ENCODE peak calls at places on chromosomes 12 and 14, in four cellular contexts. One of them, this sample, is unnamed.

GRCh38 chr14:95222151-95222631 is 64.9 kb upstream of the DICER1 start:
- DNase-seq in MM.1S: no peak
- DNase-seq in endothelial cell of umbilical vein: no peak
- DNase-seq in PC-3: peak; percentile 5
- DNase-seq in this sample: no peak

GRCh38 chr14:81990312-81990761 is 456.7 kb upstream of the SEL1L start:
- DNase-seq in MM.1S: peak; percentile 36
- DNase-seq in endothelial cell of umbilical vein: peak; percentile 46
- DNase-seq in PC-3: peak; percentile 66
- DNase-seq in this sample: no peak

GRCh38 chr12:104273503-104273902 is 30.0 kb upstream of the EID3 start:
- DNase-seq in MM.1S: no peak
- DNase-seq in endothelial cell of umbilical vein: no peak
- DNase-seq in PC-3: no peak
- DNase-seq in this sample: no peak

GRCh38 chr14:105315941-105316562 is 1.5 kb downstream of the PACS2 start:
- DNase-seq in MM.1S: no peak
- DNase-seq in endothelial cell of umbilical vein: no peak
- DNase-seq in PC-3: peak; percentile 30
- DNase-seq in this sample: no peak

GRCh38 chr12:113244015-113244983 is 23.0 kb downstream of the TPCN1 start:
- DNase-seq in MM.1S: no peak
- DNase-seq in endothelial cell of umbilical vein: peak; percentile 75
- DNase-seq in PC-3: peak; percentile 86
- DNase-seq in this sample: peak; percentile 84

GRCh38 chr14:52922059-52922458 is 28.8 kb downstream of the FERMT2 start:
- DNase-seq in MM.1S: no peak
- DNase-seq in endothelial cell of umbilical vein: no peak
- DNase-seq in PC-3: no peak
- DNase-seq in this sample: no peak

GRCh38 chr12:105214670-105215375 is 21.2 kb downstream of the APPL2 start:
- DNase-seq in MM.1S: no peak
- DNase-seq in endothelial cell of umbilical vein: peak; percentile 45
- DNase-seq in PC-3: peak; percentile 100
- DNase-seq in this sample: no peak

GRCh38 chr14:38873923-38874612 is 229.0 kb downstream of the SEC23A start:
- DNase-seq in MM.1S: peak; percentile 9
- DNase-seq in endothelial cell of umbilical vein: peak; percentile 30
- DNase-seq in PC-3: no peak
- DNase-seq in this sample: no peak

GRCh38 chr14:23528555-23528954 is 23.0 kb downstream of the ZFHX2 start:
- DNase-seq in MM.1S: no peak
- DNase-seq in endothelial cell of umbilical vein: no peak
- DNase-seq in PC-3: peak; percentile 22
- DNase-seq in this sample: no peak

GRCh38 chr14:35956376-35957000 is 130.3 kb downstream of the BRMS1L start:
- DNase-seq in MM.1S: no peak
- DNase-seq in endothelial cell of umbilical vein: no peak
- DNase-seq in PC-3: no peak
- DNase-seq in this sample: no peak

GRCh38 chr14:25041484-25041883 is 8.5 kb downstream of the STXBP6 start:
- DNase-seq in MM.1S: no peak
- DNase-seq in endothelial cell of umbilical vein: no peak
- DNase-seq in PC-3: no peak
- DNase-seq in this sample: no peak

GRCh38 chr12:49776413-49776812 is 35.1 kb downstream of the TMBIM6 start:
- DNase-seq in MM.1S: peak; percentile 57
- DNase-seq in endothelial cell of umbilical vein: peak; percentile 68
- DNase-seq in PC-3: peak; percentile 76
- DNase-seq in this sample: peak; percentile 78

GRCh38 chr14:31271648-31272047 is 64.1 kb upstream of the HECTD1 start:
- DNase-seq in MM.1S: no peak
- DNase-seq in endothelial cell of umbilical vein: no peak
- DNase-seq in PC-3: no peak
- DNase-seq in this sample: no peak

GRCh38 chr14:73237219-73237785 is at the start of gene PAPLN:
- DNase-seq in MM.1S: no peak
- DNase-seq in endothelial cell of umbilical vein: no peak
- DNase-seq in PC-3: peak; percentile 29
- DNase-seq in this sample: no peak

GRCh38 chr12:78793491-78793890 is 71.1 kb upstream of the SYT1 start:
- DNase-seq in MM.1S: no peak
- DNase-seq in endothelial cell of umbilical vein: no peak
- DNase-seq in PC-3: no peak
- DNase-seq in this sample: no peak

GRCh38 chr12:57548488-57548887 is 1.4 kb upstream of the KIF5A start:
- DNase-seq in MM.1S: no peak
- DNase-seq in endothelial cell of umbilical vein: no peak
- DNase-seq in PC-3: no peak
- DNase-seq in this sample: no peak

GRCh38 chr12:89064780-89065179 is 287.5 kb downstream of the DUSP6 start:
- DNase-seq in MM.1S: no peak
- DNase-seq in endothelial cell of umbilical vein: no peak
- DNase-seq in PC-3: peak; percentile 96
- DNase-seq in this sample: no peak

GRCh38 chr12:121238086-121238485 is 28.2 kb downstream of the P2RX4 start:
- DNase-seq in MM.1S: no peak
- DNase-seq in endothelial cell of umbilical vein: no peak
- DNase-seq in PC-3: no peak
- DNase-seq in this sample: no peak

GRCh38 chr14:35352274-35353233 is 52.0 kb downstream of the NFKBIA start:
- DNase-seq in MM.1S: no peak
- DNase-seq in endothelial cell of umbilical vein: no peak
- DNase-seq in PC-3: no peak
- DNase-seq in this sample: no peak

GRCh38 chr12:53232641-53233538 is 881 bp upstream of the RARG start:
- DNase-seq in MM.1S: peak; percentile 63
- DNase-seq in endothelial cell of umbilical vein: no peak
- DNase-seq in PC-3: peak; percentile 49
- DNase-seq in this sample: peak; percentile 75

GRCh38 chr12:116650062-116650461 is 87.8 kb downstream of the SPRING1 start:
- DNase-seq in MM.1S: no peak
- DNase-seq in endothelial cell of umbilical vein: no peak
- DNase-seq in PC-3: no peak
- DNase-seq in this sample: no peak

GRCh38 chr12:97446895-97447294 is 15.7 kb upstream of the RMST start:
- DNase-seq in MM.1S: no peak
- DNase-seq in endothelial cell of umbilical vein: no peak
- DNase-seq in PC-3: no peak
- DNase-seq in this sample: no peak

GRCh38 chr12:65313704-65314317 is 35.3 kb downstream of the MSRB3 start:
- DNase-seq in MM.1S: peak; percentile 15
- DNase-seq in endothelial cell of umbilical vein: peak; percentile 48
- DNase-seq in PC-3: peak; percentile 79
- DNase-seq in this sample: no peak

GRCh38 chr12:15558915-15559528 is 230.2 kb downstream of the EPS8 start:
- DNase-seq in MM.1S: no peak
- DNase-seq in endothelial cell of umbilical vein: no peak
- DNase-seq in PC-3: peak; percentile 73
- DNase-seq in this sample: no peak

GRCh38 chr12:72275551-72275950 is 3.4 kb downstream of the TRHDE start:
- DNase-seq in MM.1S: no peak
- DNase-seq in endothelial cell of umbilical vein: no peak
- DNase-seq in PC-3: no peak
- DNase-seq in this sample: no peak

GRCh38 chr12:26701604-26702215 is 131.3 kb downstream of the ITPR2 start:
- DNase-seq in MM.1S: peak; percentile 35
- DNase-seq in endothelial cell of umbilical vein: peak; percentile 65
- DNase-seq in PC-3: peak; percentile 80
- DNase-seq in this sample: no peak

GRCh38 chr12:44015333-44015941 is 179.6 kb downstream of the TMEM117 start:
- DNase-seq in MM.1S: peak; percentile 73
- DNase-seq in endothelial cell of umbilical vein: peak; percentile 56
- DNase-seq in PC-3: peak; percentile 79
- DNase-seq in this sample: no peak

GRCh38 chr14:77067632-77068514 is 30.2 kb upstream of the CIPC start:
- DNase-seq in MM.1S: peak; percentile 36
- DNase-seq in endothelial cell of umbilical vein: peak; percentile 61
- DNase-seq in PC-3: peak; percentile 95
- DNase-seq in this sample: peak; percentile 85

GRCh38 chr14:52716160-52716559 is 9.2 kb downstream of the PSMC6 start:
- DNase-seq in MM.1S: no peak
- DNase-seq in endothelial cell of umbilical vein: no peak
- DNase-seq in PC-3: no peak
- DNase-seq in this sample: no peak

GRCh38 chr12:43282106-43282505 is 269.9 kb downstream of the ADAMTS20 start:
- DNase-seq in MM.1S: peak; percentile 32
- DNase-seq in endothelial cell of umbilical vein: peak; percentile 72
- DNase-seq in PC-3: peak; percentile 58
- DNase-seq in this sample: no peak

GRCh38 chr12:58302487-58303011 is 361.2 kb downstream of the ATP23 start:
- DNase-seq in MM.1S: no peak
- DNase-seq in endothelial cell of umbilical vein: peak; percentile 37
- DNase-seq in PC-3: peak; percentile 88
- DNase-seq in this sample: no peak

GRCh38 chr12:27229367-27229766 is 14.7 kb upstream of the STK38L start:
- DNase-seq in MM.1S: no peak
- DNase-seq in endothelial cell of umbilical vein: no peak
- DNase-seq in PC-3: no peak
- DNase-seq in this sample: no peak

GRCh38 chr12:7899755-7900154 is 27.0 kb upstream of the SLC2A14 start:
- DNase-seq in MM.1S: no peak
- DNase-seq in endothelial cell of umbilical vein: no peak
- DNase-seq in PC-3: peak; percentile 55
- DNase-seq in this sample: peak; percentile 35

GRCh38 chr12:56300644-56301464 is 724 bp upstream of the CS start:
- DNase-seq in MM.1S: peak; percentile 17
- DNase-seq in endothelial cell of umbilical vein: no peak
- DNase-seq in PC-3: no peak
- DNase-seq in this sample: no peak

GRCh38 chr12:5948696-5949095 is 3.6 kb upstream of the ANO2 start:
- DNase-seq in MM.1S: no peak
- DNase-seq in endothelial cell of umbilical vein: no peak
- DNase-seq in PC-3: no peak
- DNase-seq in this sample: no peak

GRCh38 chr12:5809586-5809985 is 135.5 kb downstream of the ANO2 start:
- DNase-seq in MM.1S: no peak
- DNase-seq in endothelial cell of umbilical vein: no peak
- DNase-seq in PC-3: peak; percentile 17
- DNase-seq in this sample: no peak

GRCh38 chr14:99590746-99591555 is 13.1 kb downstream of the CCDC85C start:
- DNase-seq in MM.1S: no peak
- DNase-seq in endothelial cell of umbilical vein: peak; percentile 85
- DNase-seq in PC-3: no peak
- DNase-seq in this sample: no peak
- H3K27ac ChIP-seq in MM.1S: no peak overlapping the region
- H3K27ac ChIP-seq in endothelial cell of umbilical vein: no peak overlapping the region
- H3K27ac ChIP-seq in PC-3: no peak overlapping the region
- H3K27ac ChIP-seq in this sample: no peak overlapping the region

GRCh38 chr12:93179792-93180191 is 197.9 kb upstream of the NUDT4 start:
- DNase-seq in MM.1S: no peak
- DNase-seq in endothelial cell of umbilical vein: no peak
- DNase-seq in PC-3: no peak
- DNase-seq in this sample: no peak

GRCh38 chr12:93176610-93177126 is 201.1 kb upstream of the NUDT4 start:
- DNase-seq in MM.1S: no peak
- DNase-seq in endothelial cell of umbilical vein: peak; percentile 22
- DNase-seq in PC-3: no peak
- DNase-seq in this sample: no peak

GRCh38 chr12:93178154-93178878 is 199.4 kb upstream of the NUDT4 start:
- DNase-seq in MM.1S: no peak
- DNase-seq in endothelial cell of umbilical vein: peak; percentile 21
- DNase-seq in PC-3: no peak
- DNase-seq in this sample: no peak

GRCh38 chr12:93176166-93176565 is 201.6 kb upstream of the NUDT4 start:
- DNase-seq in MM.1S: no peak
- DNase-seq in endothelial cell of umbilical vein: peak; percentile 43
- DNase-seq in PC-3: peak; percentile 18
- DNase-seq in this sample: no peak

GRCh38 chr12:93177208-93178153 is 200.2 kb upstream of the NUDT4 start:
- DNase-seq in MM.1S: no peak
- DNase-seq in endothelial cell of umbilical vein: peak; percentile 67
- DNase-seq in PC-3: no peak
- DNase-seq in this sample: no peak
- H3K4me3 ChIP-seq in MM.1S: no peak overlapping the region
- H3K4me3 ChIP-seq in endothelial cell of umbilical vein: no peak overlapping the region
- H3K4me3 ChIP-seq in PC-3: no peak overlapping the region
- H3K4me3 ChIP-seq in this sample: no peak overlapping the region

GRCh38 chr12:123013185-123014095 is 33.0 kb downstream of the ARL6IP4 start:
- DNase-seq in MM.1S: no peak
- DNase-seq in endothelial cell of umbilical vein: no peak
- DNase-seq in PC-3: no peak
- DNase-seq in this sample: no peak
- H3K4me1 ChIP-seq in MM.1S: no peaks in the 10 kb centered on the region
- H3K4me1 ChIP-seq in endothelial cell of umbilical vein: no peaks in the 10 kb centered on the region
- H3K4me1 ChIP-seq in PC-3: no peaks in the 10 kb centered on the region
- H3K4me1 ChIP-seq in this sample: no peaks in the 10 kb centered on the region

GRCh38 chr12:10190558-10191388 is 11.9 kb downstream of the TMEM52B start:
- DNase-seq in MM.1S: peak; percentile 73
- DNase-seq in endothelial cell of umbilical vein: peak; percentile 74
- DNase-seq in PC-3: peak; percentile 82
- DNase-seq in this sample: no peak

GRCh38 chr12:10194160-10194559 is 15.3 kb downstream of the TMEM52B start:
- DNase-seq in MM.1S: no peak
- DNase-seq in endothelial cell of umbilical vein: no peak
- DNase-seq in PC-3: peak; percentile 40
- DNase-seq in this sample: no peak

GRCh38 chr12:10191865-10192264 is 13.0 kb downstream of the TMEM52B start:
- DNase-seq in MM.1S: no peak
- DNase-seq in endothelial cell of umbilical vein: no peak
- DNase-seq in PC-3: peak; percentile 95
- DNase-seq in this sample: no peak

GRCh38 chr12:10186299-10186698 is 7.5 kb downstream of the TMEM52B start:
- DNase-seq in MM.1S: no peak
- DNase-seq in endothelial cell of umbilical vein: no peak
- DNase-seq in PC-3: no peak
- DNase-seq in this sample: peak; percentile 83

GRCh38 chr12:10189653-10190052 is 10.8 kb downstream of the TMEM52B start:
- DNase-seq in MM.1S: no peak
- DNase-seq in endothelial cell of umbilical vein: no peak
- DNase-seq in PC-3: peak; percentile 66
- DNase-seq in this sample: no peak
- H3K27ac ChIP-seq in MM.1S: no peak overlapping the region
- H3K27ac ChIP-seq in endothelial cell of umbilical vein: no peak overlapping the region
- H3K27ac ChIP-seq in PC-3: peak overlapping the region; percentile 32
- H3K27ac ChIP-seq in this sample: no peak overlapping the region

GRCh38 chr14:67411820-67412421 is at the start of gene PLEK2:
- DNase-seq in MM.1S: no peak
- DNase-seq in endothelial cell of umbilical vein: no peak
- DNase-seq in PC-3: peak; percentile 86
- DNase-seq in this sample: peak; percentile 89
- H3K4me3 ChIP-seq in MM.1S: no peak within 1 kb of the TSS
- H3K4me3 ChIP-seq in endothelial cell of umbilical vein: peak within 1 kb of the TSS; percentile 28
- H3K4me3 ChIP-seq in PC-3: peak within 1 kb of the TSS; percentile 85
- H3K4me3 ChIP-seq in this sample: peak within 1 kb of the TSS; percentile 45